ENCODE peak calls at places on chromosomes 7 and 10, in five cellular contexts. P, Y, W, E and U are unnamed samples.

GRCh38 chr7:96800824-96801223 is 91.2 kb upstream of the SEM1 start:
- DNase-seq in E (no peak), P (no peak), W (no peak), Y (no peak), U (no peak)

GRCh38 chr10:116961305-116962251 is 43.4 kb downstream of the SHTN1 start:
- DNase-seq in Y (no peak), W (no peak), E (no peak), P (no peak), U (no peak)

GRCh38 chr7:132575987-132576722 is at the start of gene PLXNA4:
- DNase-seq in E (no peak), W (no peak), P (no peak), Y (no peak), U (peak; percentile 18)

GRCh38 chr10:59805043-59805442 is 51.8 kb upstream of the MRLN start:
- DNase-seq in P (no peak), E (no peak), W (no peak), Y (peak; percentile 28), U (no peak)

GRCh38 chr7:108178393-108178792 is 48.2 kb upstream of the LAMB4 start:
- DNase-seq in P (no peak), W (peak; percentile 19), E (no peak), Y (peak; percentile 75), U (no peak)

GRCh38 chr10:116888380-116889055 is 39.2 kb downstream of the ENO4 start:
- DNase-seq in Y (peak; percentile 50), P (peak; percentile 17), W (no peak), E (peak; percentile 73), U (peak; percentile 30)

GRCh38 chr7:157309990-157310668 is 26.7 kb upstream of the DNAJB6 start:
- DNase-seq in E (no peak), P (no peak), Y (no peak), W (no peak), U (no peak)

GRCh38 chr10:78224602-78225001 is 190.9 kb downstream of the RPS24 start:
- DNase-seq in Y (no peak), E (no peak), P (no peak), W (no peak), U (no peak)

GRCh38 chr10:113477451-113477850 is 75.4 kb upstream of the HABP2 start:
- DNase-seq in E (no peak), P (no peak), Y (no peak), W (no peak), U (no peak)

GRCh38 chr7:516606-517456 is 2.8 kb downstream of the PDGFA start:
- DNase-seq in P (no peak), W (no peak), E (no peak), Y (peak; percentile 59), U (no peak)

GRCh38 chr7:87934699-87935372 is 785 bp downstream of the ADAM22 start:
- DNase-seq in P (no peak), W (peak; percentile 20), Y (no peak), E (no peak), U (peak; percentile 32)

GRCh38 chr7:9324513-9324912 is 891.1 kb downstream of the NXPH1 start:
- DNase-seq in Y (no peak), W (no peak), E (no peak), P (no peak), U (no peak)

GRCh38 chr7:151794508-151795167 is 82.3 kb downstream of the PRKAG2 start:
- DNase-seq in E (no peak), W (no peak), P (no peak), Y (no peak), U (no peak)

GRCh38 chr7:4809091-4809591 is 33.7 kb downstream of the AP5Z1 start:
- DNase-seq in W (peak; percentile 51), P (no peak), E (peak; percentile 66), Y (no peak), U (no peak)

GRCh38 chr7:39306028-39306570 is 260.1 kb upstream of the YAE1 start:
- DNase-seq in P (no peak), Y (no peak), W (no peak), E (no peak), U (no peak)

GRCh38 chr10:119316729-119317097 is 109.3 kb downstream of the GRK5 start:
- DNase-seq in P (peak; percentile 54), E (no peak), Y (no peak), W (no peak), U (no peak)

GRCh38 chr10:130570119-130570518 is 433.9 kb downstream of the GLRX3 start:
- DNase-seq in W (no peak), E (no peak), Y (no peak), P (no peak), U (no peak)

GRCh38 chr10:110042181-110042580 is 34.4 kb downstream of the ADD3 start:
- DNase-seq in W (no peak), E (no peak), P (no peak), Y (no peak), U (no peak)

GRCh38 chr7:130887182-130888016 is 153.4 kb upstream of the KLF14 start:
- DNase-seq in P (no peak), Y (no peak), W (no peak), E (no peak), U (no peak)

GRCh38 chr10:26738354-26738753 is 40.9 kb downstream of the PDSS1 start:
- DNase-seq in Y (no peak), P (no peak), E (no peak), W (no peak), U (no peak)

GRCh38 chr7:288671-289101 is 1.3 kb upstream of the FOXL3 start:
- DNase-seq in Y (no peak), W (no peak), E (peak; percentile 48), P (no peak), U (no peak)

GRCh38 chr10:3476186-3476585 is 303.6 kb upstream of the PITRM1 start:
- DNase-seq in E (no peak), P (no peak), W (no peak), Y (no peak), U (no peak)

GRCh38 chr7:14902589-14902963 is at the start of gene DGKB:
- DNase-seq in E (no peak), P (no peak), W (peak; percentile 15), Y (no peak), U (peak; percentile 57)

GRCh38 chr10:120580651-120581259 is 123.7 kb downstream of the PLPP4 start:
- DNase-seq in P (no peak), E (no peak), W (no peak), Y (no peak), U (no peak)

GRCh38 chr7:70719120-70719519 is 412.8 kb upstream of the GALNT17 start:
- DNase-seq in Y (no peak), W (no peak), E (no peak), P (no peak), U (no peak)

GRCh38 chr10:114724295-114724694 is 66.2 kb upstream of the ABLIM1 start:
- DNase-seq in Y (no peak), W (no peak), P (no peak), E (no peak), U (no peak)

GRCh38 chr10:71964669-71965515 is 697 bp downstream of the CHST3 start:
- DNase-seq in W (peak; percentile 30), P (no peak), E (peak; percentile 89), Y (no peak), U (peak; percentile 42)

GRCh38 chr7:155213385-155213784 is 84.3 kb upstream of the INSIG1 start:
- DNase-seq in E (no peak), Y (no peak), W (no peak), P (no peak), U (no peak)

GRCh38 chr7:139825666-139826290 is 3.3 kb upstream of the TBXAS1 start:
- DNase-seq in Y (no peak), W (no peak), E (no peak), P (no peak), U (no peak)

GRCh38 chr7:129205987-129206785 is 17.8 kb downstream of the SMO start:
- DNase-seq in P (no peak), Y (no peak), W (peak; percentile 31), E (no peak), U (no peak)

GRCh38 chr7:64946772-64947171 is 43.7 kb downstream of the ZNF273 start:
- DNase-seq in W (no peak), E (no peak), P (no peak), Y (no peak), U (no peak)

GRCh38 chr7:1058821-1059199 is 14.5 kb downstream of the GPR146 start:
- DNase-seq in P (no peak), Y (no peak), E (no peak), W (no peak), U (no peak)

GRCh38 chr10:34024708-34025425 is 690.4 kb upstream of the NRP1 start:
- DNase-seq in E (no peak), Y (no peak), P (no peak), W (no peak), U (no peak)

GRCh38 chr7:77542399-77542798 is 5.3 kb downstream of the PTPN12 start:
- DNase-seq in W (no peak), P (no peak), E (no peak), Y (no peak), U (no peak)

GRCh38 chr10:65416094-65416493 is 1509.7 kb upstream of the LRRTM3 start:
- DNase-seq in Y (no peak), E (no peak), W (no peak), P (no peak), U (no peak)

GRCh38 chr7:46600340-46600739 is 679.3 kb upstream of the IGFBP3 start:
- DNase-seq in W (no peak), P (no peak), E (peak; percentile 83), Y (no peak), U (no peak)

GRCh38 chr10:132145002-132145401 is 41.7 kb upstream of the DPYSL4 start:
- DNase-seq in E (no peak), Y (no peak), W (no peak), P (no peak), U (no peak)
- H3K27ac ChIP-seq in E (no peak overlapping the region), Y (no peak overlapping the region), W (no peak overlapping the region), P (no peak overlapping the region), U (no peak overlapping the region)

GRCh38 chr10:35340975-35341374 is 4.7 kb downstream of the CCNY start:
- DNase-seq in P (no peak), Y (no peak), W (no peak), E (no peak), U (no peak)
- H3K27ac ChIP-seq in P (no peak overlapping the region), Y (no peak overlapping the region), W (no peak overlapping the region), E (no peak overlapping the region), U (no peak overlapping the region)

DNA sequence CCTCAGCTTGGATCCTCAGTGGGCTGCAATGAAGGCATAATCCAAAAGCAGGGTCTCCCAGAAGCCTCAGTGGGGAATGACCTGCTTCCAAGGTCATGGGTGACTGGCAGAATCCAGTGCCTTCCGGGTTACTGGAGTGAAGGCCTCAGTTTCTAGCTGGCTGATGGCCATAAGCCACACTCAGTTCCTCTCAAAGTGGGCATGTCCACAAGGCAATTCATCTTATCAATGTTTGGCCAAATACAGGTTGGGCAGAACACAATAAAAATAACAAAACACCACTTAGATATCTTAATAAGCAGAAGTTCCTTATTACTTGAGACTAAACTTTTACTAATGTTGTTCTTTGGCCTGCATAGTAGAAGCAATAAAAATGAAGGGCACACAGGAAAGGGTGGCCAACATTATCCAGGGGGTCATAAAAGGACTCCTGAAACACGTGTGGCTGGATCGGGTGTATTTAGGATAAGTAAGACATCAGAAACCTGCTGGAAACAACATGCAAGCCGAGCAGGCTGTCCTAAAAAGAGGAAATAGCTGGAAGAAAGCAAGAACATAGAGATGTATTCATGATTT is 19.6 kb upstream of the AKR1C2 start:
- DNase-seq in Y (no peak), W (no peak), E (no peak), P (no peak), U (no peak)
- H3K27ac ChIP-seq in Y (no peak overlapping the region), W (no peak overlapping the region), E (no peak overlapping the region), P (no peak overlapping the region), U (no peak overlapping the region)

DNA sequence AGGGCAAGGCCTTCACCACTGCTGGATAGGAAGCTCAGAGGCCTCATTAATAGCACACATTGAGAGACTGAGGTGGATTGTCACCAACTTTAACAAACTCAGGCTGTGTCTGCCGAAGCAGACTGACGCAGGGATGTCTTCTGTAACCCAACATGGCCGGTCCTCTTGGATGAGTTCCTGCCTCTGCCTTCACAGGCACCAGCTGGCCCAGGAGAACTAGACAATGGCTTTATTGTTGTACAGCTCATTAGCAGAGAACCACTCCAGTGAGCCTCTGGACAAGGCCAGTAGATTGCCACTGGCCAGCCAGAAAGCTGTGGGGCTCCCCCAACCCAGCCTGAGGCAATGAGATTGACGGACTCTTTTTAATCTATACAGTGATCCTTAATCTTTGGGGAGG is 9.4 kb downstream of the NODAL start:
- DNase-seq in Y (peak; percentile 20), W (no peak), P (no peak), E (no peak), U (peak; percentile 37)
- H3K27ac ChIP-seq in Y (peak overlapping the region; percentile 41), W (no peak overlapping the region), P (no peak overlapping the region), E (peak overlapping the region; percentile 18), U (peak overlapping the region; percentile 53)